ENCODE peak calls at places on chromosomes 16 and 17, in six cellular contexts. F, P, B, V, L and C are unnamed samples.

GRCh38 chr17:66602659-66603363 is 232.1 kb upstream of the CACNG5 start:
- DNase-seq in L (no peak), F (no peak), P (no peak), V (no peak), B (no peak), C (no peak)

GRCh38 chr17:81328925-81329278 is 33.8 kb upstream of the SLC38A10 start:
- DNase-seq in P (no peak), B (no peak), L (no peak), V (peak; percentile 48), F (no peak), C (no peak)

GRCh38 chr16:2071454-2072263 is 23.9 kb downstream of the TSC2 start:
- DNase-seq in B (no peak), L (no peak), V (no peak), F (no peak), P (no peak), C (peak; percentile 56)

GRCh38 chr16:10981697-10982216 is 37.4 kb downstream of the CLEC16A start:
- DNase-seq in B (no peak), L (peak; percentile 57), F (no peak), P (no peak), V (no peak), C (peak; percentile 77)

GRCh38 chr17:33927732-33928133 is 327.4 kb upstream of the CCL2 start:
- DNase-seq in P (no peak), B (no peak), F (no peak), L (peak; percentile 26), V (peak; percentile 60), C (no peak)

GRCh38 chr16:31141489-31142108 is 6.1 kb upstream of the PRSS8 start:
- DNase-seq in V (peak; percentile 46), F (no peak), P (no peak), L (no peak), B (no peak), C (peak; percentile 41)

GRCh38 chr17:30824002-30824355 is 513 bp downstream of the CRLF3 start:
- DNase-seq in B (no peak), L (peak; percentile 53), V (peak; percentile 35), P (no peak), F (no peak), C (peak; percentile 5)

GRCh38 chr17:17063546-17064122 is 21.4 kb downstream of the MPRIP start:
- DNase-seq in V (no peak), F (no peak), P (no peak), B (no peak), L (no peak), C (no peak)

GRCh38 chr17:7413346-7413985 is 5.8 kb downstream of the NLGN2 start:
- DNase-seq in B (no peak), P (no peak), F (no peak), V (no peak), L (no peak), C (no peak)

GRCh38 chr17:16283705-16284104 is 66.7 kb downstream of the PIGL start:
- DNase-seq in V (no peak), L (no peak), P (no peak), F (no peak), B (no peak), C (no peak)

GRCh38 chr16:89917773-89918452 is 749 bp upstream of the MC1R start:
- DNase-seq in B (peak; percentile 55), L (peak; percentile 92), P (no peak), V (peak; percentile 68), F (peak; percentile 67), C (peak; percentile 93)

GRCh38 chr16:17343028-17343427 is 127.7 kb downstream of the XYLT1 start:
- DNase-seq in B (no peak), P (no peak), V (no peak), F (peak; percentile 47), L (peak; percentile 47), C (no peak)

GRCh38 chr16:25868966-25869365 is 177.2 kb downstream of the HS3ST4 start:
- DNase-seq in B (no peak), F (no peak), P (no peak), V (no peak), L (no peak), C (no peak)

GRCh38 chr16:74730049-74730683 is 29.5 kb upstream of the MLKL start:
- DNase-seq in P (no peak), F (no peak), V (peak; percentile 46), L (no peak), B (no peak), C (no peak)

GRCh38 chr17:77734371-77735050 is 224.0 kb upstream of the TNRC6C start:
- DNase-seq in L (no peak), V (peak; percentile 62), P (no peak), B (no peak), F (no peak), C (peak; percentile 98)

GRCh38 chr17:83101805-83102480 is 22.5 kb downstream of the METRNL start:
- DNase-seq in P (no peak), L (no peak), B (no peak), F (no peak), V (peak; percentile 54), C (no peak)

GRCh38 chr17:80109713-80110446 is 8.5 kb downstream of the GAA start:
- DNase-seq in F (no peak), P (no peak), B (no peak), V (peak; percentile 92), L (no peak), C (no peak)

GRCh38 chr16:27747946-27748345 is 198.0 kb downstream of the KATNIP start:
- DNase-seq in B (no peak), L (no peak), V (no peak), P (no peak), F (no peak), C (no peak)

GRCh38 chr16:72203401-72203800 is 31.4 kb upstream of the PMFBP1 start:
- DNase-seq in P (peak; percentile 34), V (peak; percentile 11), F (no peak), B (no peak), L (peak; percentile 43), C (no peak)

GRCh38 chr16:71431176-71431575 is 10.7 kb downstream of the TLE7 start:
- DNase-seq in F (no peak), V (no peak), L (no peak), P (no peak), B (no peak), C (no peak)